ENCODE peak calls at places on chromosomes 12 and 14, in six cellular contexts. One of them, this sample, is unnamed.

GRCh38 chr12:132147423-132148367 is 3.4 kb downstream of the NOC4L start:
- DNase-seq in PC-3: no peak
- DNase-seq in GM10248: no peak
- DNase-seq in ovary: no peak
- DNase-seq in heart right ventricle: no peak
- DNase-seq in fibroblast of mammary gland: no peak
- DNase-seq in this sample: no peak

GRCh38 chr12:95956557-95957145 is 13.5 kb downstream of the AMDHD1 start:
- DNase-seq in PC-3: no peak
- DNase-seq in fibroblast of mammary gland: no peak
- DNase-seq in heart right ventricle: no peak
- DNase-seq in GM10248: no peak
- DNase-seq in ovary: no peak
- DNase-seq in this sample: no peak

GRCh38 chr14:49995162-49995561 is 102.3 kb downstream of the ARF6 start:
- DNase-seq in fibroblast of mammary gland: no peak
- DNase-seq in GM10248: no peak
- DNase-seq in ovary: no peak
- DNase-seq in PC-3: no peak
- DNase-seq in heart right ventricle: no peak
- DNase-seq in this sample: no peak

GRCh38 chr14:30906752-30907658 is 32.6 kb downstream of the COCH start:
- DNase-seq in GM10248: no peak
- DNase-seq in ovary: no peak
- DNase-seq in fibroblast of mammary gland: peak; percentile 27
- DNase-seq in heart right ventricle: no peak
- DNase-seq in PC-3: peak; percentile 53
- DNase-seq in this sample: no peak

GRCh38 chr12:105214141-105214540 is 21.8 kb downstream of the APPL2 start:
- DNase-seq in heart right ventricle: no peak
- DNase-seq in ovary: no peak
- DNase-seq in fibroblast of mammary gland: no peak
- DNase-seq in GM10248: no peak
- DNase-seq in PC-3: peak; percentile 96
- DNase-seq in this sample: no peak

GRCh38 chr12:49733219-49734017 is 7.9 kb upstream of the TMBIM6 start:
- DNase-seq in ovary: no peak
- DNase-seq in fibroblast of mammary gland: no peak
- DNase-seq in GM10248: no peak
- DNase-seq in PC-3: no peak
- DNase-seq in heart right ventricle: no peak
- DNase-seq in this sample: no peak

GRCh38 chr12:13223941-13224340 is 27.4 kb downstream of the EMP1 start:
- DNase-seq in ovary: no peak
- DNase-seq in GM10248: no peak
- DNase-seq in fibroblast of mammary gland: peak; percentile 35
- DNase-seq in PC-3: no peak
- DNase-seq in heart right ventricle: no peak
- DNase-seq in this sample: no peak

GRCh38 chr14:99393059-99393655 is 87.5 kb downstream of the SETD3 start:
- DNase-seq in heart right ventricle: peak; percentile 24
- DNase-seq in PC-3: peak; percentile 64
- DNase-seq in GM10248: peak; percentile 67
- DNase-seq in ovary: no peak
- DNase-seq in fibroblast of mammary gland: peak; percentile 38
- DNase-seq in this sample: peak; percentile 46

GRCh38 chr12:3117628-3118027 is 40.4 kb downstream of the TSPAN9 start:
- DNase-seq in heart right ventricle: no peak
- DNase-seq in GM10248: no peak
- DNase-seq in PC-3: peak; percentile 70
- DNase-seq in ovary: no peak
- DNase-seq in fibroblast of mammary gland: peak; percentile 94
- DNase-seq in this sample: no peak

GRCh38 chr14:61103541-61104339 is 122.7 kb downstream of the SLC38A6 start:
- DNase-seq in PC-3: peak; percentile 99
- DNase-seq in fibroblast of mammary gland: peak; percentile 98
- DNase-seq in ovary: peak; percentile 58
- DNase-seq in heart right ventricle: no peak
- DNase-seq in GM10248: peak; percentile 74
- DNase-seq in this sample: peak; percentile 49

GRCh38 chr12:120110550-120111501 is 5.7 kb downstream of the RAB35 start:
- DNase-seq in heart right ventricle: peak; percentile 65
- DNase-seq in fibroblast of mammary gland: no peak
- DNase-seq in ovary: no peak
- DNase-seq in PC-3: no peak
- DNase-seq in GM10248: peak; percentile 71
- DNase-seq in this sample: peak; percentile 65

GRCh38 chr14:58864751-58865519 is 227.2 kb downstream of the DACT1 start:
- DNase-seq in GM10248: no peak
- DNase-seq in ovary: no peak
- DNase-seq in fibroblast of mammary gland: peak; percentile 86
- DNase-seq in heart right ventricle: no peak
- DNase-seq in PC-3: peak; percentile 58
- DNase-seq in this sample: no peak

DNA sequence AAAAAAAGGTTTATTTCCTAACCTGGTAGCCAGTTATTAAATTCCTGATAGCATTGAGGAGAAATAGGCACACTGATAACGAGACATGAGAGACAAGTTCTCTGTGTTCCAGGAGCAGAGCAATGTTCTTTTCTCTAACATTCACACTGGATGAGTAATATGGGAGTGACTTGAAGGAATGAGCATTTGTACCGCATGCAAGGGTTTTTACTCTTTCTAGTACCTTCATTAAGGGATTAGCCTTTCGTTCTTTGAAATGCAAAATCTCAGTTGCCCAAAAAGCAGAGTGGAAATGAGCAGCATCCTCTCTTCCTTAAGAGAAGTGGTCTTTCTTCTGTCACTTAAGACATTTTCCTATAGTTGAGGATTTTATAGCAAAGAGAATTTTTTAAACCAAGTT is 54.7 kb downstream of the FGD4 start:
- DNase-seq in PC-3: peak; percentile 68
- DNase-seq in heart right ventricle: no peak
- DNase-seq in fibroblast of mammary gland: peak; percentile 74
- DNase-seq in ovary: no peak
- DNase-seq in GM10248: no peak
- DNase-seq in this sample: no peak
- TF ChIP-seq CTCF in PC-3: no peak
- TF ChIP-seq CTCF in heart right ventricle: no peak
- TF ChIP-seq CTCF in fibroblast of mammary gland: no peak
- TF ChIP-seq CTCF in ovary: no peak
- TF ChIP-seq CTCF in GM10248: no peak
- TF ChIP-seq CTCF in this sample: no peak

GRCh38 chr12:70553391-70553859 is 83.8 kb downstream of the PTPRB start:
- DNase-seq in heart right ventricle: no peak
- DNase-seq in GM10248: no peak
- DNase-seq in fibroblast of mammary gland: no peak
- DNase-seq in ovary: no peak
- DNase-seq in PC-3: peak; percentile 10
- DNase-seq in this sample: no peak
- TF ChIP-seq CTCF in heart right ventricle: no peak
- TF ChIP-seq CTCF in GM10248: no peak
- TF ChIP-seq CTCF in fibroblast of mammary gland: no peak
- TF ChIP-seq CTCF in ovary: no peak
- TF ChIP-seq CTCF in PC-3: no peak
- TF ChIP-seq CTCF in this sample: no peak

GRCh38 chr12:74317741-74318140 is 219.9 kb upstream of the ATXN7L3B start:
- DNase-seq in heart right ventricle: no peak
- DNase-seq in fibroblast of mammary gland: no peak
- DNase-seq in GM10248: no peak
- DNase-seq in ovary: no peak
- DNase-seq in PC-3: no peak
- DNase-seq in this sample: no peak

GRCh38 chr12:74321381-74321780 is 216.3 kb upstream of the ATXN7L3B start:
- DNase-seq in PC-3: no peak
- DNase-seq in heart right ventricle: no peak
- DNase-seq in GM10248: no peak
- DNase-seq in ovary: no peak
- DNase-seq in fibroblast of mammary gland: no peak
- DNase-seq in this sample: no peak

GRCh38 chr12:74322792-74323191 is 214.8 kb upstream of the ATXN7L3B start:
- DNase-seq in ovary: no peak
- DNase-seq in PC-3: no peak
- DNase-seq in fibroblast of mammary gland: no peak
- DNase-seq in GM10248: no peak
- DNase-seq in heart right ventricle: no peak
- DNase-seq in this sample: no peak

GRCh38 chr12:74317078-74317581 is 220.5 kb upstream of the ATXN7L3B start:
- DNase-seq in GM10248: no peak
- DNase-seq in ovary: peak; percentile 64
- DNase-seq in fibroblast of mammary gland: peak; percentile 28
- DNase-seq in heart right ventricle: no peak
- DNase-seq in PC-3: peak; percentile 72
- DNase-seq in this sample: no peak
- TF ChIP-seq CTCF in GM10248: no peak
- TF ChIP-seq CTCF in ovary: no peak
- TF ChIP-seq CTCF in fibroblast of mammary gland: peak; percentile 5
- TF ChIP-seq CTCF in heart right ventricle: peak; percentile 39
- TF ChIP-seq CTCF in PC-3: peak; percentile 81
- TF ChIP-seq CTCF in this sample: no peak

GRCh38 chr14:62168564-62169155 is 406.4 kb downstream of the SNAPC1 start:
- DNase-seq in PC-3: peak; percentile 8
- DNase-seq in ovary: no peak
- DNase-seq in heart right ventricle: no peak
- DNase-seq in fibroblast of mammary gland: no peak
- DNase-seq in GM10248: no peak
- DNase-seq in this sample: no peak

GRCh38 chr14:62159314-62159713 is 397.1 kb downstream of the SNAPC1 start:
- DNase-seq in ovary: no peak
- DNase-seq in PC-3: no peak
- DNase-seq in GM10248: no peak
- DNase-seq in fibroblast of mammary gland: no peak
- DNase-seq in heart right ventricle: no peak
- DNase-seq in this sample: no peak

GRCh38 chr14:62158779-62159178 is 396.6 kb downstream of the SNAPC1 start:
- DNase-seq in fibroblast of mammary gland: no peak
- DNase-seq in ovary: no peak
- DNase-seq in PC-3: no peak
- DNase-seq in heart right ventricle: no peak
- DNase-seq in GM10248: no peak
- DNase-seq in this sample: no peak

GRCh38 chr14:62162998-62163589 is 400.9 kb downstream of the SNAPC1 start:
- DNase-seq in fibroblast of mammary gland: peak; percentile 46
- DNase-seq in PC-3: peak; percentile 79
- DNase-seq in ovary: no peak
- DNase-seq in GM10248: peak; percentile 39
- DNase-seq in heart right ventricle: no peak
- DNase-seq in this sample: peak; percentile 5
- TF ChIP-seq CTCF in fibroblast of mammary gland: peak; percentile 83
- TF ChIP-seq CTCF in PC-3: peak; percentile 95
- TF ChIP-seq CTCF in ovary: peak; percentile 10
- TF ChIP-seq CTCF in GM10248: peak; percentile 67
- TF ChIP-seq CTCF in heart right ventricle: peak; percentile 62
- TF ChIP-seq CTCF in this sample: peak; percentile 74

GRCh38 chr14:69612759-69613145 is 1.4 kb downstream of the SUSD6 start:
- DNase-seq in heart right ventricle: no peak
- DNase-seq in fibroblast of mammary gland: peak; percentile 16
- DNase-seq in PC-3: peak; percentile 49
- DNase-seq in ovary: no peak
- DNase-seq in GM10248: no peak
- DNase-seq in this sample: no peak

GRCh38 chr14:69610859-69611263 is 535 bp upstream of the SUSD6 start:
- DNase-seq in PC-3: peak; percentile 23
- DNase-seq in ovary: no peak
- DNase-seq in heart right ventricle: no peak
- DNase-seq in fibroblast of mammary gland: peak; percentile 45
- DNase-seq in GM10248: no peak
- DNase-seq in this sample: peak; percentile 15

GRCh38 chr14:69612014-69612758 is 790 bp downstream of the SUSD6 start:
- DNase-seq in PC-3: peak; percentile 37
- DNase-seq in ovary: peak; percentile 35
- DNase-seq in heart right ventricle: peak; percentile 32
- DNase-seq in fibroblast of mammary gland: peak; percentile 11
- DNase-seq in GM10248: no peak
- DNase-seq in this sample: peak; percentile 57

GRCh38 chr14:69610020-69610858 is 1.2 kb upstream of the SUSD6 start:
- DNase-seq in ovary: no peak
- DNase-seq in heart right ventricle: no peak
- DNase-seq in GM10248: no peak
- DNase-seq in fibroblast of mammary gland: no peak
- DNase-seq in PC-3: no peak
- DNase-seq in this sample: no peak

DNA sequence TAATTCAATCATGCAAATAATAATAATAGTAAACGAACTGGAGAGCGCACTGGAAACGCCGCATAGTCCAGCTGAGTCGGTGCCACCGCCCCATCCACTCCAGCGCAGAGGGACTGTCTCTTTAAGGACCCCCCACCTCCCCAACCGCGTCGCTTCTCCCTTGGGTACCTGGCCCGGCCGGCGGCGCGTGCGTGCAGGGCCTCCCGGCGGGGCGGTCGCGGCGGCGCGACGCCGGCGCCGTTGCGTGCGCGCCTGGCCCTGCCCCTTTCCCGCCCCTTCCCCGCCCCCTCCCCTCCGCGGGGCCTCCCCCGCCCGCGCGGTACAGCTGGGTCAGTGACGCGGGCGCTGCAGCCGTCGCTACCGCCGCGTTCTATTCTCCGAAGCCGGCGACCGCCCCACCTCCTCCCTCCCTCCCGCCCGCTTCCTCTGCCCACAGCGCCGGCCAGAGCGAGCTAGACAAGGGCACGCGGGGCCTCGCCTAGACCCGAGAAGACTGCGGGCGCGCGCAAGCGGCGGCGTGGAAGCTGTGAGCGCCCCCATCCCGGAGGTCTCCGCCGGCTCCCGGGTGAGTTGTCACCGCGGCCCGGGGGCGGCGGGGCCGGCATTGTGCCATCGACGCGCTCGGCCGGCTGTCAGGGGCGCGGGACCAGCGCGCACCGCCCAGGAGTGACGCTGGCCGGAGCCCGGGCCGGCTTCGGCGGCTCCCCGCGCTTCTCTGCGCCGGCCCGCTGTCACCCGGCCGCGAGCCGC is at the start of gene SUSD6:
- DNase-seq in GM10248: peak; percentile 94
- DNase-seq in fibroblast of mammary gland: peak; percentile 82
- DNase-seq in PC-3: peak; percentile 91
- DNase-seq in heart right ventricle: peak; percentile 93
- DNase-seq in ovary: peak; percentile 90
- DNase-seq in this sample: peak; percentile 90
- TF ChIP-seq CTCF in GM10248: no peak
- TF ChIP-seq CTCF in fibroblast of mammary gland: no peak
- TF ChIP-seq CTCF in PC-3: no peak
- TF ChIP-seq CTCF in heart right ventricle: no peak
- TF ChIP-seq CTCF in ovary: no peak
- TF ChIP-seq CTCF in this sample: no peak

GRCh38 chr14:23567186-23568020 is at the start of gene AP1G2:
- DNase-seq in GM10248: peak; percentile 92
- DNase-seq in ovary: peak; percentile 92
- DNase-seq in fibroblast of mammary gland: peak; percentile 50
- DNase-seq in PC-3: peak; percentile 78
- DNase-seq in heart right ventricle: peak; percentile 85
- DNase-seq in this sample: peak; percentile 94
- TF ChIP-seq CTCF in GM10248: no peak
- TF ChIP-seq CTCF in ovary: no peak
- TF ChIP-seq CTCF in fibroblast of mammary gland: no peak
- TF ChIP-seq CTCF in PC-3: no peak
- TF ChIP-seq CTCF in heart right ventricle: no peak
- TF ChIP-seq CTCF in this sample: no peak

GRCh38 chr12:57454566-57455373 is at the start of gene INHBE:
- DNase-seq in ovary: no peak
- DNase-seq in GM10248: no peak
- DNase-seq in fibroblast of mammary gland: peak; percentile 86
- DNase-seq in PC-3: no peak
- DNase-seq in heart right ventricle: no peak
- DNase-seq in this sample: peak; percentile 64
- TF ChIP-seq CTCF in ovary: no peak
- TF ChIP-seq CTCF in GM10248: no peak
- TF ChIP-seq CTCF in fibroblast of mammary gland: no peak
- TF ChIP-seq CTCF in PC-3: no peak
- TF ChIP-seq CTCF in heart right ventricle: no peak
- TF ChIP-seq CTCF in this sample: no peak

This sample was measured in activated CD8-positive, alpha-beta T cell treated with anti-CD3 and anti-CD28 coated beads for 36 hours.